ENCODE peak calls at places on chromosome 22, in four cellular contexts. S is substantia nigra, B is T-helper 2 cell, I is pancreas. Q is an unnamed sample.

GRCh38 chr22:23621082-23621780 is 10.9 kb downstream of the DRICH1 start:
- DNase-seq in S (no peak), I (no peak), B (no peak), Q (no peak)

GRCh38 chr22:42863349-42863911 is 6.4 kb upstream of the ARFGAP3 start:
- DNase-seq in S (no peak), I (no peak), B (no peak), Q (no peak)

GRCh38 chr22:19046287-19046686 is 75.9 kb downstream of the DGCR2 start:
- DNase-seq in I (no peak), B (no peak), S (no peak), Q (no peak)

GRCh38 chr22:30234786-30235470 is 11.6 kb downstream of the LIF start:
- DNase-seq in I (no peak), B (no peak), S (no peak), Q (no peak)

GRCh38 chr22:49398115-49398514 is 429.6 kb downstream of the BRD1 start:
- DNase-seq in I (no peak), S (no peak), B (no peak), Q (no peak)

GRCh38 chr22:42582987-42583386 is 29.2 kb downstream of the SERHL2 start:
- DNase-seq in S (no peak), B (no peak), I (no peak), Q (no peak)

GRCh38 chr22:43169310-43170130 is 17.4 kb downstream of the TTLL12 start:
- DNase-seq in B (no peak), I (no peak), S (no peak), Q (no peak)

GRCh38 chr22:40031766-40032470 is 37.2 kb downstream of the FAM83F start:
- DNase-seq in I (no peak), S (no peak), B (no peak), Q (peak; percentile 12)

GRCh38 chr22:50302041-50302541 is 5.4 kb downstream of the PLXNB2 start:
- DNase-seq in I (no peak), S (no peak), B (no peak), Q (no peak)

GRCh38 chr22:50396751-50397370 is 53.7 kb downstream of the PPP6R2 start:
- DNase-seq in I (no peak), B (no peak), S (no peak), Q (no peak)

GRCh38 chr22:19900707-19901436 is 40.7 kb upstream of the COMT start:
- DNase-seq in S (no peak), B (no peak), I (no peak), Q (no peak)

GRCh38 chr22:43272869-43273318 is 70.3 kb downstream of the SCUBE1 start:
- DNase-seq in S (no peak), B (no peak), I (no peak), Q (no peak)

GRCh38 chr22:32644252-32645100 is 157.0 kb upstream of the TIMP3 start:
- DNase-seq in S (no peak), B (no peak), I (no peak), Q (no peak)

GRCh38 chr22:37007666-37008065 is 11.6 kb downstream of the TST start:
- DNase-seq in I (no peak), S (no peak), B (no peak), Q (no peak)

GRCh38 chr22:21026783-21027692 is 5.3 kb downstream of the SLC7A4 start:
- DNase-seq in I (no peak), S (no peak), B (no peak), Q (no peak)

GRCh38 chr22:19855504-19856409 is 1.1 kb upstream of the GNB1L start:
- DNase-seq in S (no peak), I (peak; percentile 70), B (peak; percentile 28), Q (peak; percentile 90)

GRCh38 chr22:32258791-32259190 is 3.6 kb upstream of the SLC5A4 start:
- DNase-seq in I (no peak), S (no peak), B (no peak), Q (no peak)

GRCh38 chr22:19892249-19892879 is 37.7 kb upstream of the GNB1L start:
- DNase-seq in B (peak; percentile 26), S (no peak), I (no peak), Q (no peak)

GRCh38 chr22:28478564-28478963 is 201.1 kb downstream of the TTC28 start:
- DNase-seq in S (no peak), I (no peak), B (no peak), Q (no peak)

GRCh38 chr22:50498322-50498861 is 9.1 kb downstream of the LMF2 start:
- DNase-seq in B (peak; percentile 48), I (peak; percentile 69), S (no peak), Q (peak; percentile 30)

GRCh38 chr22:50136431-50137047 is 34.0 kb upstream of the PANX2 start:
- DNase-seq in I (no peak), S (no peak), B (no peak), Q (no peak)

GRCh38 chr22:30717952-30718351 is 23.3 kb downstream of the OSBP2 start:
- DNase-seq in I (no peak), B (no peak), S (no peak), Q (no peak)

GRCh38 chr22:50048066-50048765 is 9.9 kb downstream of the TTLL8 start:
- DNase-seq in S (no peak), I (no peak), B (no peak), Q (no peak)

GRCh38 chr22:28015676-28016601 is 96.9 kb upstream of the PITPNB start:
- DNase-seq in S (no peak), I (peak; percentile 32), B (no peak), Q (no peak)

GRCh38 chr22:38467904-38468760 is at the start of gene KDELR3:
- DNase-seq in B (peak; percentile 18), S (no peak), I (peak; percentile 84), Q (peak; percentile 86)

GRCh38 chr22:31680764-31681624 is 19.0 kb upstream of the PISD start:
- DNase-seq in B (no peak), S (no peak), I (no peak), Q (no peak)

GRCh38 chr22:39013923-39014722 is at the start of gene APOBEC3C:
- DNase-seq in I (no peak), S (no peak), B (peak; percentile 54), Q (peak; percentile 88)

GRCh38 chr22:37259540-37260029 is 15.5 kb upstream of the RAC2 start:
- DNase-seq in I (no peak), B (no peak), S (no peak), Q (no peak)

GRCh38 chr22:17120711-17121234 is 387 bp downstream of the TMEM121B start:
- DNase-seq in I (no peak), B (no peak), S (no peak), Q (no peak)

GRCh38 chr22:29723766-29724165 is 4.0 kb downstream of the CABP7 start:
- DNase-seq in B (no peak), I (no peak), S (no peak), Q (no peak)

GRCh38 chr22:38422615-38423511 is 32.1 kb downstream of the KCNJ4 start:
- DNase-seq in S (no peak), I (no peak), B (no peak), Q (no peak)

GRCh38 chr22:36237462-36238347 is 1.6 kb downstream of the APOL2 start:
- DNase-seq in B (no peak), I (no peak), S (no peak), Q (no peak)

GRCh38 chr22:36776722-36777121 is 803 bp upstream of the IFT27 start:
- DNase-seq in I (no peak), S (no peak), B (no peak), Q (no peak)

GRCh38 chr22:44689173-44689572 is 12.8 kb upstream of the PRR5 start:
- DNase-seq in S (no peak), I (no peak), B (no peak), Q (no peak)

GRCh38 chr22:22424956-22425355 is 83.6 kb downstream of the ZNF280B start:
- DNase-seq in S (no peak), B (no peak), I (no peak), Q (no peak)

GRCh38 chr22:50702261-50702671 is 29.6 kb downstream of the SHANK3 start:
- DNase-seq in S (no peak), I (peak; percentile 18), B (no peak), Q (no peak)

GRCh38 chr22:24141586-24141985 is 39.7 kb upstream of the SUSD2 start:
- DNase-seq in S (no peak), I (no peak), B (no peak), Q (peak; percentile 22)

GRCh38 chr22:26777402-26777801 is 120.0 kb downstream of the MIAT start:
- DNase-seq in I (no peak), B (no peak), S (no peak), Q (no peak)

GRCh38 chr22:30767656-30768055 is 73.0 kb downstream of the OSBP2 start:
- DNase-seq in B (no peak), I (no peak), S (no peak), Q (no peak)

Q was measured in RKO.